ENCODE peak calls at places on chromosome 1, in four cellular contexts. T is IMR-90, J is mesenchymal stem cell, B is mesendoderm. X is an unnamed sample.

GRCh38 chr1:37481289-37482003 is 7.1 kb downstream of the ZC3H12A start:
- DNase-seq in T (no peak), J (no peak), B (no peak), X (no peak)

GRCh38 chr1:35725591-35725990 is 6.9 kb upstream of the C1orf216 start:
- DNase-seq in T (peak; percentile 17), J (no peak), B (no peak), X (no peak)

GRCh38 chr1:53210954-53211353 is 9.5 kb downstream of the CZIB start:
- DNase-seq in T (no peak), J (no peak), B (no peak), X (no peak)

GRCh38 chr1:207981976-207982375 is 71.1 kb upstream of the CD34 start:
- DNase-seq in T (no peak), J (no peak), B (peak; percentile 77), X (peak; percentile 78)

GRCh38 chr1:9910080-9910424 is at the start of gene CTNNBIP1:
- DNase-seq in T (no peak), J (no peak), B (no peak), X (no peak)

GRCh38 chr1:15110128-15110866 is 43.2 kb upstream of the TMEM51 start:
- DNase-seq in T (no peak), J (no peak), B (peak; percentile 58), X (no peak)

GRCh38 chr1:162206749-162207635 is 137.5 kb downstream of the NOS1AP start:
- DNase-seq in T (no peak), J (no peak), B (no peak), X (no peak)

GRCh38 chr1:242738702-242739225 is 214.3 kb upstream of the PLD5 start:
- DNase-seq in T (no peak), J (no peak), B (no peak), X (no peak)

GRCh38 chr1:185961664-185962063 is 227.5 kb downstream of the HMCN1 start:
- DNase-seq in T (peak; percentile 51), J (peak; percentile 56), B (no peak), X (no peak)

DNA sequence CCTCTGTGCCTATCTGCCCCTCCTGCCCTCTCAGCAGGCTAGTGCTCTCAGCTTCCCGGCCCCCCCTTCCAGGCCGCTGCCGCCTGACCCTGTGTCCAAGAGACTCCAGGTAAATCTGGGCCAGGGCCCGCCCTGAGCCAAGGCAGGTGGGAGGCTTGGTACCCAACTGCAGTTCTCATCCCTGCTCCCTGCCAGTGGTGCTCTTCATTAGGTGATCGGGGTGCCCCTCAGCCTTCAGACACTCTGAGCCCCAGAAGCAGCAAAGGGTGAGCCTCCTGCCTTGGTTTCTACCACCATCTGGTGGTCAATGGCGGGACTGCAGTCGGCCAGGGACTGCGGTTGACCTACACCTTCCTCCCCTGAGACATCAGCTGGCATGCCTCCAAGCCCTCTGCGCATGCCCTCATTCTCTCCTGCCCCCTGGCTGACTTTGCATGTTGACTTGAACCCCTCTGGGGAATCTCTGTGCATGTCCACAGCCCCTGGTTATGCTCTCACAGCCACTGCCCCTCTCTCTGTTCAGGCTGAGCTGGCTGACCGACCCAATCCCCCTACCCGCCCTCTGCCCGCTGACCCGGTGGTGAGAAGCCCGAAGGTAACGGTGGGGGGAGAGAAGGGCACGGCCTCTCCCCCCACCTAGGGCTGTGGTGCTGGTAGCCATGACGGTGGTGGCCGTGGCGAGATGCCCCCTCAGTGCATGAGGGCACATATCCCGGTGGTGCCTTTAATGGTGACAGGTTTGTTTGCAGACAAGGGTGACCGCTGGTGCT is 2.0 kb upstream of the EFNA4 start:
- DNase-seq in T (peak; percentile 78), J (peak; percentile 83), B (peak; percentile 90), X (peak; percentile 94)
- H2BK15ac ChIP-seq in T (no peak overlapping the region), J (no peak overlapping the region), B (no peak overlapping the region), X (no peak overlapping the region)

GRCh38 chr1:219350621-219351020 is 176.9 kb downstream of the LYPLAL1 start:
- DNase-seq in T (no peak), J (no peak), B (no peak), X (no peak)
- H3K18ac ChIP-seq in T (no peak overlapping the region), J (no peak overlapping the region), B (no peak overlapping the region), X (no peak overlapping the region)

GRCh38 chr1:230994860-230995259 is 16.0 kb downstream of the ARV1 start:
- DNase-seq in T (no peak), J (no peak), B (no peak), X (no peak)
- H3K9ac ChIP-seq in T (no peak overlapping the region), J (no peak overlapping the region), B (no peak overlapping the region), X (no peak overlapping the region)

DNA sequence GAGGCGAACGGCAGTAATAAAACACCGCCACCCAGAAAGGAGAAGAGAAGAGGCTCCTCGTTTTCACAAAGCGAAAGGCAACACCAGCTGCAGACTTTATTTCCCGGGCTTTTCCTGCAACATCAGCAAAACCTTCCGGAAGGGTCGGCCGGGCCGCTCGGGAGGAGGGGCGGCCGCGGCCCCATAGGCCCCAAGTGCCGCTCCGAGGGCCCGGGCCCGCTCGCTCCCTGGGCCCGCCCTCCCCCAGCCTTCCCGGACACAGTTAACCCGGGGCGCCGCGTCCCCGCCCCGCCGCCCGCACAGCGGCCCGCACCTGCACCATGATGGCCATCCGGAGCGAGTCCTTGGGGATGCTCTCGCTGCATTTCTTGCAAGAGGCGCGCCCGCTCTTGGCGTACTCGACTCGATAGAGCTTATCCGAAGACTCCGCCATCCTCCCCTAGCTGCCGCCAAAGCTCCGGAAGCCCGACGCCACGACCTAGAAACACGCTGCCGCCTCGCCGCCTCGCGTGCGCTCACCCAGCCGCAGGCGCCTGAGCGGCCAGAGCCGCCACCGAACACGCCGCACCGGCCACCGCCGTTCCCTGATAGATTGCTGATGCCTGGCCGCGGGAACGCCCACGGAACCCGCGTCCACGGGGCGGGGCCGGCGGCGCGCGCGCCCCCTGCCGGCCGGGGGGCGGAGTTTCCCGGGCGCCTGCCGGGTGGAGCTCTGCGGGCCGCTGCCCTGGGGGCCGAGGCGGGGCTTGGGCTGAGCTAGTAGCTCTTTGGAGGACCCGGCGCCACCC is at the start of gene PARP1:
- DNase-seq in T (peak; percentile 65), J (peak; percentile 84), B (peak; percentile 91), X (peak; percentile 92)
- H2BK15ac ChIP-seq in T (no peak within 1 kb of the TSS), J (peak within 1 kb of the TSS; percentile 62), B (peak within 1 kb of the TSS; percentile 47), X (no peak within 1 kb of the TSS)

GRCh38 chr1:204651843-204652421 is 33.6 kb downstream of the LRRN2 start:
- DNase-seq in T (no peak), J (no peak), B (peak; percentile 54), X (peak; percentile 58)
- H3K18ac ChIP-seq in T (no peak overlapping the region), J (no peak overlapping the region), B (no peak overlapping the region), X (no peak overlapping the region)

DNA sequence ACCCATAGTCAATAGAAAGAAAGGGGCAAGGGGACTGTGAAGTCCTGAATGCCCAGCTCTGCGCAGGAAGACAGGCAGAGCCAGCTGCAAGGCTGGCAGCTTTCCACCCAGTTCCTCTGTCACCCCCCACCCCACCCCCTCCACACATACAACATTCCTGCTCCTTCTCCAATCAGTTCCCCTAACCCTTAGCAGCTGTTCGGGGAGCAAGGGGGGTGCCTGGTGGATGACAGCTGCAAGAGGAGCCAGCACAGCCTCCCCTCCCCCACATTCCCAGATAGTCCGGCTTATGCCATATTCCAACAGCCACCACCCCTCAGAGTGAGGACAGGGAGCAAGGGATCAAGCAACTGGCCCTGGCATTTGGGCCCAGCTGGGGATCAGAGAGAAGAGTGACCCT is 9.7 kb downstream of the ARHGEF2 start:
- DNase-seq in T (peak; percentile 72), J (no peak), B (no peak), X (no peak)
- H3K9ac ChIP-seq in T (peak overlapping the region; percentile 30), J (peak overlapping the region; percentile 73), B (no peak overlapping the region), X (no peak overlapping the region)

GRCh38 chr1:204643503-204643902 is 42.0 kb downstream of the LRRN2 start:
- DNase-seq in T (no peak), J (no peak), B (no peak), X (no peak)

GRCh38 chr1:204640578-204640977 is 45.0 kb downstream of the LRRN2 start:
- DNase-seq in T (no peak), J (no peak), B (peak; percentile 41), X (no peak)

GRCh38 chr1:204645251-204645650 is 40.3 kb downstream of the LRRN2 start:
- DNase-seq in T (no peak), J (no peak), B (no peak), X (no peak)

GRCh38 chr1:204641455-204641854 is 44.1 kb downstream of the LRRN2 start:
- DNase-seq in T (no peak), J (no peak), B (no peak), X (no peak)

GRCh38 chr1:204641936-204642335 is 43.6 kb downstream of the LRRN2 start:
- DNase-seq in T (no peak), J (no peak), B (no peak), X (no peak)
- H2BK15ac ChIP-seq in T (no peak overlapping the region), J (no peak overlapping the region), B (no peak overlapping the region), X (no peak overlapping the region)

X was measured in H9.